ENCODE peak calls at places on chromosome 13, in five cellular contexts. Z, T, E, G and N are unnamed samples.

GRCh38 chr13:30339721-30340366 is 32.5 kb upstream of the KATNAL1 start:
- DNase-seq in Z (no peak), E (no peak), G (no peak), T (no peak), N (no peak)

GRCh38 chr13:42233726-42234125 is 38.2 kb upstream of the AKAP11 start:
- DNase-seq in Z (no peak), E (no peak), T (no peak), G (no peak), N (no peak)

GRCh38 chr13:34515201-34515600 is 426.9 kb upstream of the NBEA start:
- DNase-seq in T (no peak), E (no peak), G (no peak), Z (no peak), N (no peak)

GRCh38 chr13:114313061-114313860 is 1.0 kb upstream of the CHAMP1 start:
- DNase-seq in G (no peak), E (no peak), T (peak), Z (no peak), N (no peak)

GRCh38 chr13:114129649-114130062 is 2.8 kb downstream of the RASA3 start:
- DNase-seq in G (no peak), T (peak), Z (no peak), E (no peak), N (no peak)

GRCh38 chr13:36217456-36217855 is 3.1 kb upstream of the SOHLH2 start:
- DNase-seq in E (no peak), G (no peak), T (no peak), Z (no peak), N (peak)

GRCh38 chr13:23985846-23986245 is 88.5 kb upstream of the C1QTNF9B start:
- DNase-seq in E (peak), Z (no peak), T (no peak), G (no peak), N (no peak)

GRCh38 chr13:108944760-108945159 is 315.3 kb downstream of the MYO16 start:
- DNase-seq in T (no peak), G (no peak), Z (peak), E (no peak), N (peak)

GRCh38 chr13:23903906-23904280 is 6.6 kb upstream of the C1QTNF9B start:
- DNase-seq in Z (no peak), E (no peak), G (no peak), T (no peak), N (no peak)

GRCh38 chr13:28467886-28468519 is 26.9 kb downstream of the FLT1 start:
- DNase-seq in T (no peak), G (no peak), Z (no peak), E (peak), N (no peak)

GRCh38 chr13:46668302-46668720 is 115.3 kb downstream of the LRCH1 start:
- DNase-seq in Z (peak), E (peak), G (no peak), T (peak), N (peak)

GRCh38 chr13:113491418-113491883 is 940 bp upstream of the DCUN1D2 start:
- DNase-seq in E (no peak), G (no peak), Z (peak), T (peak), N (peak)

GRCh38 chr13:43316997-43317396 is 293.6 kb downstream of the DNAJC15 start:
- DNase-seq in G (peak), T (peak), Z (peak), E (peak), N (no peak)

GRCh38 chr13:90640976-90641375 is 706.5 kb upstream of the MIR17HG start:
- DNase-seq in Z (peak), E (no peak), T (peak), G (no peak), N (peak)

GRCh38 chr13:95212962-95213850 is 88.0 kb downstream of the ABCC4 start:
- DNase-seq in G (no peak), Z (no peak), E (no peak), T (no peak), N (no peak)

GRCh38 chr13:35703061-35703460 is 226.6 kb upstream of the MAB21L1 start:
- DNase-seq in E (no peak), T (no peak), Z (peak), G (no peak), N (no peak)